ENCODE peak calls at places on chromosomes 16 and 17, in five cellular contexts. O is HepG2, B is GM12878, S is H1, I is K562. J is an unnamed sample.

GRCh38 chr17:77735051-77735340 is 223.5 kb upstream of the TNRC6C start:
- DNase-seq in O (no peak), B (no peak), S (no peak), I (no peak), J (no peak)

GRCh38 chr16:47392114-47392513 is 68.7 kb downstream of the ITFG1 start:
- DNase-seq in O (peak), B (peak), S (no peak), I (peak), J (no peak)

GRCh38 chr17:80109713-80110446 is 8.5 kb downstream of the GAA start:
- DNase-seq in O (no peak), B (no peak), S (no peak), I (no peak), J (no peak)

GRCh38 chr17:58508341-58509067 is 5.9 kb downstream of the MTMR4 start:
- DNase-seq in O (no peak), B (no peak), S (no peak), I (no peak), J (no peak)

GRCh38 chr16:87324411-87325275 is 7.5 kb upstream of the C16orf95 start:
- DNase-seq in O (peak), B (no peak), S (peak), I (peak), J (peak)

GRCh38 chr16:22785552-22785951 is 28.4 kb upstream of the HS3ST2 start:
- DNase-seq in O (no peak), B (no peak), S (no peak), I (no peak), J (no peak)

GRCh38 chr17:73998246-73999220 is 204.9 kb upstream of the RPL38 start:
- DNase-seq in O (peak), B (no peak), S (peak), I (peak), J (peak)

GRCh38 chr16:79602615-79603014 is 2.1 kb upstream of the MAF start:
- DNase-seq in O (no peak), B (no peak), S (no peak), I (no peak), J (no peak)

GRCh38 chr17:77800832-77801231 is 157.7 kb upstream of the TNRC6C start:
- DNase-seq in O (no peak), B (no peak), S (no peak), I (no peak), J (no peak)

GRCh38 chr17:70076189-70076588 is 1.2 kb downstream of the KCNJ16 start:
- DNase-seq in O (no peak), B (no peak), S (no peak), I (no peak), J (no peak)

GRCh38 chr17:64326420-64327054 is 63.5 kb upstream of the TEX2 start:
- DNase-seq in O (peak), B (no peak), S (no peak), I (no peak), J (no peak)

GRCh38 chr16:84511821-84512220 is 7.4 kb upstream of the MEAK7 start:
- DNase-seq in O (no peak), B (no peak), S (no peak), I (no peak), J (no peak)

GRCh38 chr16:30741461-30741914 is 6.7 kb upstream of the PHKG2 start:
- DNase-seq in O (peak), B (no peak), S (no peak), I (no peak), J (no peak)

GRCh38 chr16:61814716-61815347 is 221.4 kb downstream of the CDH8 start:
- DNase-seq in O (no peak), B (no peak), S (no peak), I (no peak), J (no peak)

GRCh38 chr16:66262253-66263167 is 104.0 kb upstream of the CDH5 start:
- DNase-seq in O (no peak), B (no peak), S (no peak), I (no peak), J (no peak)

GRCh38 chr16:27286446-27286845 is 17.9 kb upstream of the NSMCE1 start:
- DNase-seq in O (peak), B (no peak), S (no peak), I (no peak), J (no peak)

GRCh38 chr16:56866955-56867830 is 2.2 kb downstream of the SLC12A3 start:
- DNase-seq in O (peak), B (no peak), S (no peak), I (peak), J (no peak)

GRCh38 chr16:85430523-85431381 is 182.4 kb upstream of the GSE1 start:
- DNase-seq in O (no peak), B (no peak), S (no peak), I (no peak), J (no peak)

GRCh38 chr17:34252138-34252889 is 2.8 kb upstream of the CCL2 start:
- DNase-seq in O (no peak), B (peak), S (no peak), I (peak), J (no peak)

GRCh38 chr17:38410201-38410600 is 18.1 kb upstream of the ARHGAP23 start:
- DNase-seq in O (no peak), B (no peak), S (no peak), I (no peak), J (no peak)

GRCh38 chr16:11913425-11914079 is 2.2 kb downstream of the GSPT1 start:
- DNase-seq in O (no peak), B (no peak), S (no peak), I (peak), J (no peak)

GRCh38 chr16:72500545-72500944 is 328.6 kb upstream of the PMFBP1 start:
- DNase-seq in O (no peak), B (no peak), S (no peak), I (no peak), J (no peak)

GRCh38 chr16:3444032-3444388 is 530 bp downstream of the NAA60 start:
- DNase-seq in O (peak), B (no peak), S (no peak), I (no peak), J (no peak)

GRCh38 chr17:4806420-4806769 is 557 bp upstream of the PLD2 start:
- DNase-seq in O (no peak), B (no peak), S (no peak), I (no peak), J (no peak)
- TF ChIP-seq TAF1 in O (no peak), B (no peak), S (no peak), I (no peak), J (no peak)

GRCh38 chr17:514584-514983 is 162.0 kb upstream of the RPH3AL start:
- DNase-seq in O (no peak), B (no peak), S (no peak), I (no peak), J (no peak)
- TF ChIP-seq POLR2AphosphoS5 in O (no peak), B (no peak), S (no peak), I (no peak), J (no peak)

DNA sequence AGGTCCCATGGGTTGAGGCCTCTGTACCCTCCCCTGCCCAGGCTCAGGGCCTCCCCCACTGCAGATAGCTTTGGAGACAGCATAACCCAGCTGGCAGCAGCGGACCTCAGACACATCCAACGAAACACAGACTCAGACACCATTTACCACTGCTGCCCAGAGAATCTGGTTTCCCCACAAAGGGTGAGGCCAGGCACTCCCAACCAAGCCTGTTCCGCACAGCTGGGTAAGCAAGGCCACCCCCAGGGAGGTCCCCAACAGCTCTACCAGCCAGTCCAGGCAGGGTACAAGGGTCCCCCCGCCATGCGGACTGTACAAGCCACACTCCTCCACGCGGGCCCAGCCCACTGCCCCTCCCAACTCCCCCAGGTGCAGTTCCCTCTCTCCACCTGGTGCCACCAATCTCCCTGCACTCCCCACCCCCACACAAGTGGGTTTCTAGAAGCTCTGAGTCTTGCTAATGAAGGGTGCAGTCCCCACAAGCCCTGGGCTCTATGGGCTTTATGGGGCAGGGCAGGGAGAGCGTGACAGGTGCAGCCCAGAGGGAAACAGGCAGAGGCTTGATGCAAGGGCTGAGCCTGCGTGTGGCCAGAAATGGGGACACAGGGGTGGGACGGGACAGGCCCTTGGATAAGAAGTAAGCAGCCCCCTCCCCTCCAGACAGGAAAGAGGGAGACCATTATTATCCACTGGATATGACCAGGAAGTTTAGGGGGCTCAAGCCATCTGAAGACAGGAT is 8.8 kb downstream of the RHBDF2 start:
- DNase-seq in O (no peak), B (peak), S (no peak), I (no peak), J (peak)
- TF ChIP-seq POLR2A in O (no peak), B (peak), S (no peak), I (no peak), J (no peak)

GRCh38 chr17:39954876-39955275 is 7.9 kb upstream of the GSDMA start:
- DNase-seq in O (peak), B (no peak), S (no peak), I (no peak), J (no peak)

GRCh38 chr17:39950871-39951348 is 11.9 kb upstream of the GSDMA start:
- DNase-seq in O (no peak), B (no peak), S (no peak), I (no peak), J (no peak)

GRCh38 chr17:39952665-39953470 is 9.9 kb upstream of the GSDMA start:
- DNase-seq in O (peak), B (peak), S (peak), I (peak), J (peak)

GRCh38 chr17:39953471-39953888 is 9.3 kb upstream of the GSDMA start:
- DNase-seq in O (no peak), B (peak), S (no peak), I (no peak), J (no peak)

DNA sequence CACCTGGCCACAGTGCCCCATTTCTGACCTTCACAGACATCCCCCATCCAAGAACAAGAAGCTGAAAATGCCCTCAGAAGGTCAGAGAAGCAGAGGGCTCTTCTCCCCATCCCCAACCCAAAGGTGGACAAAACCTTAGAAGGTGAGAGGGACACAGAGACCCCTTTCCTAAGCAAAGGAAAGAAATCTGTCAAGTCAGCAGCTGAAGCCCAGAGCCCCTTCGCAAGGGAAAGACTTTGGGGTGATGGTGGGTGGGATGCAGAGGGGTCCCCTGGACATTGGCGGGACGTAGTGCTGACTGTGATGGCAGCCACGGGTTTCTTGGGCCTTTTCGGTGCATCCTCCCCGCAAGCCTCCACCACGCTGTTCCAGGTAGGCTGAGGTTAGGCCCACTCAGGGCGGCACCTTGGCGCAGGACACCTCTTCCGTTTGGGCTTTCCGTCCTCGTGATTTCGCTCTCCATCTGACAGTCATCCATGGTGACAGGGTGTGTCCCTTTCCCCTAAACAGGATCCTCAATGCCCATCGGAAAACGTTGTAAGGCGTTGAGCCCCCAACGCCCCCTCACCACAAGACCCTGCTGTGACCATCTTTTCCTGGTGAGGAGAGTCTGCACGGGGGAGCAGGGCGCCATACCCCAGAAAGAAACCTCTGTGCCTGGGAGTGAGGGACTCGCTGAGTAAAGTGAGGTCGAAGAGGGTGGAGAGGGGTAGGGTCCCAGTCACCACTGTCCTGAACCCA is 10.7 kb upstream of the GSDMA start:
- DNase-seq in O (no peak), B (no peak), S (no peak), I (no peak), J (no peak)
- TF ChIP-seq TAF1 in O (no peak), B (no peak), S (no peak), I (no peak), J (no peak)

GRCh38 chr16:64951193-64951592 is 170.7 kb downstream of the CDH11 start:
- DNase-seq in O (no peak), B (no peak), S (no peak), I (no peak), J (no peak)

GRCh38 chr16:64951681-64952080 is 170.2 kb downstream of the CDH11 start:
- DNase-seq in O (no peak), B (no peak), S (no peak), I (no peak), J (no peak)

GRCh38 chr16:64950262-64950661 is 171.6 kb downstream of the CDH11 start:
- DNase-seq in O (no peak), B (no peak), S (no peak), I (no peak), J (no peak)

GRCh38 chr16:64952177-64952576 is 169.7 kb downstream of the CDH11 start:
- DNase-seq in O (no peak), B (no peak), S (no peak), I (no peak), J (no peak)

DNA sequence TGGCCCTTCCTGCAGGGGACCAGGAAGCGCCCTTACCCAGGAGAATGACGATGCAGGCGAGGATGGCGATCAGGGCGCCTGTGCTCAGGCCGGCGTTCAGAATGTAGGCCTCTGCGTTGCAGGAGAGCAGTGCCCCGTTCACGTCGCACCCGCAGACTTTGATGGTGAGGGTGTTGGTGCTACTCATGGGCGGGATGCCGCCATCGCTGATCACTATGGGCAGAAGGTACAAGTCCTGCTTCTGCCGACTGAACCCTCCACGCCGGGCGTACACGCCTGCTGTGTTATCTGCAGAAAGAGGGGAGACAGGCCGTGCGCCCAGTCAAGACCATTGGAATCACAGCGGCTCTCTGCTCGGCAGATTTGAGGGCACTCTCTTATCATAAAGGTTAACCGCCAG is 171.1 kb downstream of the CDH11 start:
- DNase-seq in O (no peak), B (no peak), S (no peak), I (no peak), J (no peak)
- TF ChIP-seq POLR2AphosphoS5 in O (no peak), B (no peak), S (no peak), I (no peak), J (no peak)

DNA sequence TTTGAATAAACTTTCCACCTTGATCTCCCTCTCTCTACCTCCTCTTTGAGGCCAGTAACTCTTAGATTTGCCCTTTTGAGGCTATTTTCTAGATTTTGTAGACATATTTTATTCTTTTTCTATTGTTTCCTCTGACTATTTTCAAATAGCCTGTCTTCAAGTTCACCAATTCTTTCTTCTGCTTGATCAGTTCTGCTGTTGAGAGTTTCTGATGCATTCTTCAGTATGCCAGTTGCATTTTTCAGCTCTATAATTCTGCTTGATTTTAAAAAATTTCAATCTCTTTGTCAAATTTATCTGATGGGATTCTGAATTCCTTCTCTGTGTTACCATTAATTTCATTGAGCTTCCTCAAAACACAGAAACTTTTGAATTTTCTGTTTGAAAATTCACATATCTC is 257.5 kb downstream of the HAPSTR1 start:
- DNase-seq in O (no peak), B (no peak), S (no peak), I (no peak), J (no peak)
- TF ChIP-seq POLR2A in O (no peak), B (no peak), S (no peak), I (no peak), J (no peak)

DNA sequence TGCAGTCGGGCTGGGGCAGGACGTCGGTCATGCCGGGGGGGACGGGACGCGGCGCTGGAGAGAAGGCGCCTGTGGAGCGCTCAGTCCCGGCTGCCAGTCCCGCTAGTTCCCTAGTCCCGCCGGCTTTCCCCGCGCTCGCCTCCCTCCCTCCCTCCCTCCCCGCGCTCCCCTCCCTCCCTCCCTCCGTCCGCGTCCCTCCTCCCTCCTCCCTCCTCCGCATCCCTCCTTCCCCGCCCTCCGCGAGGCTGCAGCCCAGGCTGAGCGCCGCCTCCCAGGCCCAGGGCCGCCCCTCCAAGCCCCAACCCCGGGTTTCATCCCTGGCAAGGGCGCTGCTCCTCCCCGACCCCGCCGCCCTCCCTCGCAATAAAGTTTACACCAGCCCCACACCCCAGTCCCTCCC is 34.8 kb downstream of the TIMM22 start:
- DNase-seq in O (no peak), B (no peak), S (no peak), I (no peak), J (no peak)
- TF ChIP-seq TAF1 in O (no peak), B (no peak), S (no peak), I (no peak), J (no peak)

GRCh38 chr17:7436556-7437368 is 1.5 kb downstream of the TMEM102 start:
- DNase-seq in O (peak), B (no peak), S (no peak), I (no peak), J (no peak)

GRCh38 chr17:7437369-7437863 is 1.9 kb upstream of the FGF11 start:
- DNase-seq in O (no peak), B (no peak), S (no peak), I (no peak), J (no peak)

GRCh38 chr17:7438656-7439460 is 454 bp upstream of the FGF11 start:
- DNase-seq in O (no peak), B (no peak), S (no peak), I (no peak), J (no peak)

GRCh38 chr17:7439462-7440112 is at the start of gene FGF11:
- DNase-seq in O (no peak), B (no peak), S (no peak), I (no peak), J (no peak)

GRCh38 chr17:7438050-7438614 is 1.2 kb upstream of the FGF11 start:
- DNase-seq in O (no peak), B (no peak), S (no peak), I (peak), J (no peak)
- TF ChIP-seq POLR2AphosphoS5 in O (no peak), B (no peak), S (no peak), I (no peak), J (no peak)